ENCODE peak calls at places on chromosomes 5 and 9, in seven cellular contexts. T is AG10803, S is adrenal gland, E is GM12865, N is body of pancreas, J is mammary epithelial cell, A is esophagus muscularis mucosa. W is an unnamed sample.

GRCh38 chr9:20512106-20512505 is 110.2 kb downstream of the MLLT3 start:
- DNase-seq in T (peak), S (no peak), E (no peak), N (no peak), J (peak), A (no peak), W (peak)

GRCh38 chr5:141816598-141817399 is 61.4 kb downstream of the PCDH1 start:
- DNase-seq in T (no peak), S (no peak), E (no peak), N (no peak), J (no peak), A (no peak), W (no peak)

GRCh38 chr5:169416583-169417196 is 115.8 kb upstream of the SLIT3 start:
- DNase-seq in T (peak), S (no peak), E (peak), N (peak), J (peak), A (no peak), W (peak)

GRCh38 chr9:69249337-69249736 is 75.3 kb downstream of the TJP2 start:
- DNase-seq in T (no peak), S (no peak), E (no peak), N (no peak), J (no peak), A (no peak), W (peak)

GRCh38 chr9:99362317-99362716 is 140.2 kb downstream of the SEC61B start:
- DNase-seq in T (no peak), S (no peak), E (no peak), N (no peak), J (no peak), A (no peak), W (no peak)

GRCh38 chr5:78600656-78601452 is 47.7 kb downstream of the LHFPL2 start:
- DNase-seq in T (peak), S (no peak), E (no peak), N (no peak), J (no peak), A (no peak), W (no peak)

GRCh38 chr5:135251099-135251498 is 147.9 kb downstream of the MACROH2A1 start:
- DNase-seq in T (no peak), S (no peak), E (no peak), N (no peak), J (no peak), A (peak), W (no peak)

GRCh38 chr5:75045071-75045470 is 7.3 kb downstream of the GCNT4 start:
- DNase-seq in T (no peak), S (no peak), E (no peak), N (no peak), J (no peak), A (no peak), W (no peak)

GRCh38 chr9:99299214-99300102 is 77.4 kb downstream of the SEC61B start:
- DNase-seq in T (peak), S (no peak), E (peak), N (no peak), J (peak), A (peak), W (peak)

GRCh38 chr9:19233344-19233743 is 2.9 kb downstream of the DENND4C start:
- DNase-seq in T (no peak), S (no peak), E (peak), N (no peak), J (no peak), A (no peak), W (no peak)

GRCh38 chr5:144882739-144883283 is 712.1 kb downstream of the KCTD16 start:
- DNase-seq in T (no peak), S (no peak), E (no peak), N (no peak), J (no peak), A (no peak), W (no peak)

GRCh38 chr5:144886668-144887067 is 716.0 kb downstream of the KCTD16 start:
- DNase-seq in T (no peak), S (no peak), E (no peak), N (no peak), J (no peak), A (no peak), W (no peak)
- TF ChIP-seq CTCF in T (no peak), S (no peak), E (no peak), N (no peak), J (no peak), A (no peak), W (no peak)

GRCh38 chr9:124285490-124285889 is 27.7 kb downstream of the NEK6 start:
- DNase-seq in T (no peak), S (no peak), E (no peak), N (no peak), J (no peak), A (no peak), W (no peak)
- H3K4me3 ChIP-seq in T (peak), S (no peak), E (peak), N (no peak), J (no peak), A (no peak), W (no peak)

DNA sequence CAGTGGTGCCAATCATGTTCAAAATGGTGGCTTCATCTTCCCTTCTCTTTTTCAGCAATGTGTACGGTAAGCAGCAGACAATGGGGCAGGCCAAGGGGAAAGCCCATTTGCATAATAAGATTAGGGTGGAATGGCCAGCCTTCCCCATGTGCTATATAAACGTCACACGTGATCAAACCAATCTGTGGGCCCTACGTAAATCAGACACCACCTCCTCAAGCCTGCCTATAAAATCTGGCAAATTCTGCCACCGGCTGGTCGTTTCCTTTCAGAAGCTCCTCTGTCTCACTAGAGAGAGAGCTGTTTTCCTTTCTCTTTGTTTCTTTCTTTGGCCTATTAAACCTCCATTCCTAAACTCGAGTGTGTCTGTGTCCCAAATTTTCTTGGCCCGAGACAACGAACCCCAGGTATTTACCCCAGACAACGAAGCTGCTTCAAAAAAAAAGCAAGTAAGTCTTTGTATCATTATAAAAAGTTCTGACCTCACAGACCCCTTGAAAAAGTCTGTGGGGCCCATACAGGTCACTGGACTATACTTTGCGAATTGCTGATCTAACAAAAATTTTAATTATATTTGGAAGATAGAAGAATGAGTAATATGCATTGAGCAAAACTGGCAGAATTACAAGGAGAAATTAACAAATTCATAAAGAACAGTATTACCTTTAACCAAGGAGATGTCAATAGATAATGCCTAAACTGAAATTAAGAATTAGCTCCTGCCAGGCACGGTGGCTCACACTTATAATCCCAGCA is 15.2 kb downstream of the ZBTB5 start:
- DNase-seq in T (no peak), S (no peak), E (no peak), N (no peak), J (no peak), A (no peak), W (no peak)
- TF ChIP-seq CTCF in T (no peak), S (no peak), E (no peak), N (no peak), J (no peak), A (no peak), W (no peak)

DNA sequence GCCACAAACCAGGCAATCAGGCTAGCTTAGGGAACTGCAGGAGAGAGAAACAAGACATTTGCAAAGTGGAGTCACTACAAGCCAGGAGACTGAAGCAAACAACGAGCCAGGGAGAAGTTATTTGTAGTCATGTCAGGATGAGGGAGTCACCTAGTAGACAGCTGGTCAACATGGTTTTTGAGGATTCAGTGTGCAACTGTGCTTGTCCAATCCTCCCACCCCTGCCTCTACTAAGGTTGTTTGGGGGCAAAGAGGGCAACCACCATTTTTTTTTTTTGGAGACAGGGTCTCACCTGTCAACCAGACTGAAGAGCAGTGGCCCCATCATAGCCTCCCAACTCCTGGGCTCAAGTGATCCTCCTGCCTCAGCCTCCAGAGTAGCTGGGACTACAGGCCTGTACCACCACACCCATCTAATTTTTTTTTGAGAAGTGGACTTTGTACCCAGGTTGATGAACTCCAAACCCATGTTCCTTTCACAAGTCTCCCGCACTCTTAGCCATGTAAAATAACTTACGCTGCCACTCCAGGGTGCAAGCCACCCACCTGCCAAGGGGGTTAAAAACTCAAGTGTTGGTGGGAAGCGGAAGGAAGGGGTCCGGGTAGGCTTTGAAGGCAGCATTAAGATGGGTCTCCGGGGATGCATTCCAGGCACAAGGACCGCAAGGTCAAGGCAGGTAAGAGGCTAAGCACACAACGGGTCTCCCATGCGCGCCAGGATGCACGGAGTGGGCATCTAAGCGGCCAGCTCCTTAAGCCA is 995 bp downstream of the RPL35 start:
- DNase-seq in T (no peak), S (no peak), E (no peak), N (no peak), J (no peak), A (no peak), W (no peak)
- H3K4me3 ChIP-seq in T (peak), S (peak), E (peak), N (peak), J (peak), A (peak), W (peak)

GRCh38 chr5:132103380-132103951 is 29.9 kb downstream of the CSF2 start:
- DNase-seq in T (peak), S (peak), E (peak), N (peak), J (peak), A (peak), W (peak)
- TF ChIP-seq CTCF in T (no peak), S (no peak), E (peak), N (no peak), J (peak), A (no peak), W (no peak)

GRCh38 chr9:136120119-136120393 is 1.4 kb upstream of the TMEM250 start:
- DNase-seq in T (no peak), S (no peak), E (no peak), N (no peak), J (no peak), A (no peak), W (no peak)
- H3K4me3 ChIP-seq in T (peak), S (no peak), E (no peak), N (no peak), J (no peak), A (no peak), W (peak)

DNA sequence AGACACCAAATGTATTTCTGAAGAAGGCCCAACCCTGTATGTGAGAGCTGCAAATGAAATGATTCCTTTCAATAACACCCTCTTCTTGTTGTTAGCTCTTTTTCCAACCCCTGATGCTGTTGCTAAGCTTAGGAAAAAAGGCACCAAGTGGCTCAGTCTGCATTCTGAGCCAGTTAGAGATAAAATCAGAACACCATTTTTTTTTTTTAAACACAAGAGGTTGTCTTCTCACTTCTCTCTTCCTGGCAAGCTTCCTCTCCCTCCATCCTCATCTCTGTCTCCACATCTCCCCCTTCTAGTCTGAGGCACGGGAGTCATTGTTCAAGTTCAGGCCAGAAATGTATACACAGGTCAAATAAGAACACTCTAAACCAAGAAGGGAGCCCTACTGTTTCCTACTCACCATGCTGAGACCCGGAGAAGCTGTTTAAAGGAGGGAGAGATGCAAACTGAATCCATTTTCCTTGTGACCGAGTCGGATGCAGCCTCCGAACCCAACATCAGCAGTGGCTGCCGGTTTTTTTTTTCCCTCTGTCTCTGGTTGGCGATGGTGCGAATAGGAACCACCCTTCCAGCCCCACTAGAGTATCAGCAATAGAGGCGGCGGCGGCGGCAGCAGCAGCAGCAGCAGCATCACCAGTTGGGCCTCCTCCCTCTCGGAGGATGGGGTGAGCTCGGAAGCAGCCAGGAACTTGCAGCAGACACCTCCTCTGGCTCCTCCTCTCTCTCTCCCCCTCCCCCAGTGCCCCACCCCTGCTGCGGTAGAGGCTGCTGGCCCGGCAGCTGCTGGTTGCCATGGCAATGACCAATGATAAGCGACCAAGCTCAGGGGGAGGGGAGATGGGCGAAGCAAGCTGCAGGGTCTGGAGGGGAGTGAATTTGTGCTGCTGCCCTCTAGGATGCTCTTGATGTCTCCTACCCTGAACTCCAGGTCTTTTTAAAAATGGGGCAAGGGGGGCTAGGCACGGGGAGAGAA is at the start of gene JAKMIP2:
- DNase-seq in T (peak), S (peak), E (peak), N (peak), J (peak), A (peak), W (peak)
- TF ChIP-seq CTCF in T (no peak), S (no peak), E (no peak), N (no peak), J (no peak), A (no peak), W (no peak)

GRCh38 chr5:40716000-40716399 is 36.3 kb downstream of the PTGER4 start:
- DNase-seq in T (no peak), S (no peak), E (no peak), N (no peak), J (no peak), A (no peak), W (peak)
- H3K4me3 ChIP-seq in T (no peak), S (no peak), E (no peak), N (no peak), J (no peak), A (no peak), W (no peak)

GRCh38 chr5:10364186-10364689 is 10.7 kb downstream of the MARCHF6 start:
- DNase-seq in T (no peak), S (no peak), E (peak), N (no peak), J (peak), A (no peak), W (peak)
- TF ChIP-seq CTCF in T (no peak), S (no peak), E (peak), N (peak), J (peak), A (no peak), W (peak)

W was measured in epithelial cell of esophagus.